ENCODE peak calls at places on chromosomes 7 and 10, in seven cellular contexts. H, M, E, I, C, J and B are unnamed samples.

GRCh38 chr10:43383204-43383971 is 12.0 kb downstream of the FXYD4 start:
- DNase-seq in H (no peak), M (no peak), E (peak; percentile 9), I (no peak), C (no peak), J (no peak), B (no peak)

GRCh38 chr7:44761207-44762161 is 12.8 kb downstream of the ZMIZ2 start:
- DNase-seq in H (no peak), M (no peak), E (no peak), I (peak; percentile 89), C (no peak), J (peak; percentile 74), B (no peak)

GRCh38 chr7:1457949-1458675 is 1.2 kb downstream of the MICALL2 start:
- DNase-seq in H (no peak), M (no peak), E (no peak), I (no peak), C (no peak), J (no peak), B (no peak)

GRCh38 chr10:27448926-27449325 is 55.2 kb upstream of the RAB18 start:
- DNase-seq in H (no peak), M (no peak), E (no peak), I (no peak), C (no peak), J (no peak), B (no peak)

GRCh38 chr7:23530355-23530754 is 1.4 kb downstream of the TRA2A start:
- DNase-seq in H (peak; percentile 77), M (no peak), E (no peak), I (no peak), C (peak; percentile 48), J (no peak), B (no peak)

GRCh38 chr7:155741805-155742204 is 70.5 kb downstream of the SHH start:
- DNase-seq in H (no peak), M (peak; percentile 56), E (no peak), I (peak; percentile 46), C (no peak), J (no peak), B (no peak)

GRCh38 chr10:132534348-132535064 is 3.1 kb upstream of the INPP5A start:
- DNase-seq in H (no peak), M (peak; percentile 27), E (peak; percentile 7), I (peak; percentile 11), C (no peak), J (no peak), B (no peak)

GRCh38 chr7:2510909-2511768 is 8.4 kb upstream of the LFNG start:
- DNase-seq in H (no peak), M (no peak), E (no peak), I (peak; percentile 69), C (peak; percentile 50), J (peak; percentile 79), B (no peak)

GRCh38 chr7:36473454-36474282 is 84.0 kb downstream of the ANLN start:
- DNase-seq in H (no peak), M (no peak), E (no peak), I (peak; percentile 39), C (peak; percentile 40), J (no peak), B (peak; percentile 2)

GRCh38 chr7:131346885-131347592 is 19.4 kb downstream of the MKLN1 start:
- DNase-seq in H (no peak), M (no peak), E (no peak), I (peak; percentile 39), C (no peak), J (peak; percentile 70), B (no peak)

GRCh38 chr7:2242541-2243482 is 786 bp downstream of the NUDT1 start:
- DNase-seq in H (no peak), M (no peak), E (no peak), I (no peak), C (peak; percentile 28), J (no peak), B (no peak)

GRCh38 chr7:142012825-142013506 is 17.3 kb downstream of the MGAM start:
- DNase-seq in H (no peak), M (no peak), E (no peak), I (no peak), C (no peak), J (no peak), B (no peak)

GRCh38 chr10:62594093-62594520 is 210.4 kb upstream of the ADO start:
- DNase-seq in H (no peak), M (no peak), E (no peak), I (peak; percentile 66), C (peak; percentile 51), J (peak; percentile 23), B (no peak)

GRCh38 chr10:69242844-69243212 is 22.7 kb downstream of the HKDC1 start:
- DNase-seq in H (no peak), M (no peak), E (no peak), I (no peak), C (no peak), J (no peak), B (peak; percentile 56)

GRCh38 chr10:43233601-43234430 is 33.0 kb downstream of the RASGEF1A start:
- DNase-seq in H (no peak), M (peak; percentile 33), E (peak; percentile 45), I (no peak), C (no peak), J (no peak), B (no peak)

GRCh38 chr7:42272793-42273665 is 36.0 kb upstream of the GLI3 start:
- DNase-seq in H (no peak), M (no peak), E (no peak), I (no peak), C (no peak), J (no peak), B (no peak)

GRCh38 chr7:20520530-20520929 is 94.9 kb upstream of the ABCB5 start:
- DNase-seq in H (no peak), M (no peak), E (no peak), I (no peak), C (no peak), J (no peak), B (no peak)

DNA sequence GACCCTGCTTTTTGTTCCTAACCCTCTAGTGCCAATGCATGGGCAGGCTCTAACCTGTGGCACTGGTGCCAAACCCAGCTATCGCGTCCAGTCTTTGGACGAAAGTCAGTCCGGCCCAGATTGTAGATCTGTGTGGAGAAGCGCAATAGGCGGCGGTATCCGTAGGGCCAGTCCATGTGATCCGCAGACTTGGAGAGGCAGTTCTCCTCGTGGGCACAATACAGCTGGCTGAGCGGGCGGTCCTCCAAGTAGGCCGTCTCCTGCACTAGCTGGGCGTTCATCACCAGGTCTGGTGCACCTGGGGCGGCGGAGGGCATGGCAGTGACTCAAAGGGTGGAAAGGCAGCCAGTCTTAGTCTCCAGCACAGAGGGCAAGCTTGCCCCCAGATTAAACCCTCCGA is 14.5 kb downstream of the LOXL4 start:
- DNase-seq in H (no peak), M (no peak), E (no peak), I (no peak), C (no peak), J (no peak), B (no peak)
- TF ChIP-seq POLR2AphosphoS5 in H (no peak), M (no peak), E (no peak), I (no peak), C (no peak), J (no peak), B (no peak)

GRCh38 chr10:22693371-22693784 is 21.0 kb downstream of the PIP4K2A start:
- DNase-seq in H (no peak), M (no peak), E (no peak), I (no peak), C (no peak), J (no peak), B (no peak)
- H3K27ac ChIP-seq in H (no peak overlapping the region), M (no peak overlapping the region), E (no peak overlapping the region), I (no peak overlapping the region), C (no peak overlapping the region), J (no peak overlapping the region), B (no peak overlapping the region)

GRCh38 chr10:102151774-102152544 is at the start of gene NOLC1:
- DNase-seq in H (peak; percentile 100), M (peak; percentile 99), E (peak; percentile 99), I (peak; percentile 99), C (peak; percentile 99), J (peak; percentile 99), B (peak; percentile 91)

GRCh38 chr10:102152545-102152890 is 329 bp downstream of the NOLC1 start:
- DNase-seq in H (no peak), M (no peak), E (no peak), I (no peak), C (no peak), J (no peak), B (no peak)

GRCh38 chr10:102153093-102153620 is 968 bp downstream of the NOLC1 start:
- DNase-seq in H (no peak), M (no peak), E (no peak), I (no peak), C (no peak), J (no peak), B (no peak)

GRCh38 chr10:102148275-102148674 is 3.9 kb upstream of the NOLC1 start:
- DNase-seq in H (no peak), M (no peak), E (no peak), I (no peak), C (no peak), J (no peak), B (no peak)

DNA sequence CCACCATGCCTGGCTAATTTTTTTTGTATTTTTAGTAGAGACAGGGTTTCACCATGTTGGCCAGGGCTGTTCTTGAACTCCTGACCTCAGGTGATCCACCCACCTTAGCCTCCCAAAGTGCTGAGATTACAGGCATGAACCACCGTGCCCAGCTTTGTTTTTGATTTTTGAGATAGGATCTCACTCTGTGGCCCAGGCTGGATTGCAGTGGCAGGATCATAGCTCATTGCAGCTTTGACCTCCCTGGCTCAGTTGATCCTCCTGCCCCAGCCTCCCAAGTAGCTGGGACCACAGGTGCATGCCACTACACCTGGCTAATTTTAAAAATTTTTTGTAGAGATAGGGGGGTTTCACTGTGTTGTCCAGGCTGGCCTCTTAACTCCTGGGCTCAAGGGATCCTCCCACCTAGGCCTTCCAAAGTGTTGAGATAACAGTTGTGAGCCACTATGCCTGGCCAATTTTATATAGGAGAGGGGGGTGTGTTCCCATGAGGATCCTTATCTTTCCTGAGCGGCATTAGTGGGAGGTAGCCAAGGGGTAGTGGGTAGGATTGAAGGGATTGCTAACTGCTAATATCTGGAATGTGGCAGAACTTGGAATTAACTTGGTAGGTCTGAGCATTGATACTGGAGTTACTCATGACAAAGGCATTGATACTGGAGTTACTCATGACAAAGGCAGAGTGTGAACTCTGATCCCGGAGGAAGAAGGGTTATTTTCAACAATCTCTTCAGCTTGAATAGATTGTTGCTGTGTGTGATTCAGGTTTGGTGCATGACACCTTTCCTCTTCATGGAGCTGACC is 1.0 kb upstream of the NOLC1 start:
- DNase-seq in H (no peak), M (no peak), E (no peak), I (no peak), C (peak; percentile 75), J (no peak), B (no peak)
- H3K4me3 ChIP-seq in H (peak overlapping the region; percentile 88), M (peak overlapping the region; percentile 91), E (peak overlapping the region; percentile 88), I (peak overlapping the region; percentile 92), C (peak overlapping the region; percentile 36), J (peak overlapping the region; percentile 84), B (peak overlapping the region; percentile 61)

DNA sequence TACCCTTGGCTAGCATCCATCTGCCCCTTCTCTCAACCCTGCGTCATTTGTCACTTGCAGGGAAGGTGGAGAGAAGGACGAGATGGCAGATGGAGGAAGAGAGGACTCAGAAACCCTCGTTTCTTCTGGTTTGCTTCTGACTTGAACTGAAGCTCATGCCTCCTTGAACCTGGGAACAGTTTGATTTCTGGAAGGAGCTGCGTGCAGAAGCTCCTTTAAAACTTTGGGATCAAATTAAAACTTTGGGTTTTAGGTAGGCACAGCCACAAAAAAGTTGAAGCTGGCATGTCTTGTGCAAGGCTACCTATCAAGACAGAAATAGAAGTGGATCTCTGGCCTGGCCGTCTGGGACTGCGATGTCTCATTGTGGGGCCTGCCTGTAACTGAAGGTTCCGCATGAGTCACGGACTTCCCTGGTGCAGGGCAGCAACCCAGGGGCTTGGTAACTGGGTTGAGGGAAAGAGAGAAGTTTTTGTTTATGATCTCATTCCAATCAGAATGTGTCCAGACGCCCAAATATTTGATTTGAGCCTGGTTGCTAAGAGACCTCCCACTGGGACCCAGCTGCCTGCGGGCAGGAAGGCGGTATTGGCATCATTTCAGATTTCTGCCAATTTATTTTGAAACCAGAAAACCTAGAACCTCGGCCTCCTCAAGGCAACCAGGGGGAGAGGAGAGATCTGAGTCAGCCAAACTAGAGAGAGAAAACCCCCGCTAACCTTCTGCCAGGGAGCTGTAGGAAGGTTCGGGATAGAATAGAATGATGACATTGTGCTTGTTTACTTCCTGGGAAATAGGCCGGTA is 15.8 kb upstream of the CAMK1D start:
- DNase-seq in H (no peak), M (peak; percentile 91), E (peak; percentile 78), I (peak; percentile 37), C (no peak), J (peak; percentile 42), B (no peak)
- TF ChIP-seq POLR2AphosphoS5 in H (peak; percentile 56), M (no peak), E (peak; percentile 36), I (no peak), C (no peak), J (no peak), B (no peak)